ENCODE peak calls at places on chromosomes 2 and 18, in four cellular contexts. I, Q, V and U are unnamed samples.
A peak's percentile ranks its signal among the peaks of the same experiment; 100 is the strongest.

GRCh38 chr2:64847930-64848329 is 141.3 kb upstream of the SLC1A4 start:
- DNase-seq in I (no peak), Q (no peak), V (no peak), U (no peak)

GRCh38 chr2:113858764-113859163 is 31.1 kb upstream of the ACTR3 start:
- DNase-seq in I (no peak), Q (no peak), V (no peak), U (no peak)

GRCh38 chr2:241904011-241904718 is 34.6 kb downstream of the RTP5 start:
- DNase-seq in I (no peak), Q (no peak), V (no peak), U (no peak)

GRCh38 chr2:219041252-219041651 is at the start of gene CFAP65:
- DNase-seq in I (no peak), Q (peak; percentile 64), V (peak; percentile 52), U (peak; percentile 71)

GRCh38 chr18:77101410-77102245 is 31.0 kb downstream of the MBP start:
- DNase-seq in I (peak; percentile 66), Q (no peak), V (no peak), U (no peak)

GRCh38 chr18:45626330-45627203 is 11.3 kb downstream of the SLC14A2 start:
- DNase-seq in I (no peak), Q (no peak), V (no peak), U (peak; percentile 32)

GRCh38 chr2:196239622-196240587 is 68.5 kb upstream of the STK17B start:
- DNase-seq in I (peak; percentile 93), Q (peak; percentile 53), V (no peak), U (no peak)

GRCh38 chr18:10482985-10483949 is 28.8 kb downstream of the APCDD1 start:
- DNase-seq in I (peak; percentile 64), Q (no peak), V (no peak), U (no peak)

GRCh38 chr2:48248251-48248933 is 281.6 kb upstream of the STON1 start:
- DNase-seq in I (no peak), Q (no peak), V (no peak), U (peak; percentile 8)